ENCODE peak calls at places on chromosome 19, in four cellular contexts. E, V, B and H are unnamed samples.

GRCh38 chr19:42254083-42254849 is 662 bp downstream of the ERF start:
- DNase-seq in E (no peak), V (peak; percentile 74), B (peak; percentile 51), H (no peak)

GRCh38 chr19:33175156-33175782 is 18.9 kb upstream of the LRP3 start:
- DNase-seq in E (no peak), V (no peak), B (no peak), H (no peak)

GRCh38 chr19:50835785-50836542 is 2.6 kb upstream of the KLK15 start:
- DNase-seq in E (no peak), V (peak; percentile 67), B (peak; percentile 67), H (peak; percentile 3)

GRCh38 chr19:7733376-7733775 is 1.5 kb upstream of the CLEC4G start:
- DNase-seq in E (no peak), V (no peak), B (no peak), H (no peak)

GRCh38 chr19:13033819-13034611 is 38.7 kb downstream of the NFIX start:
- DNase-seq in E (no peak), V (peak; percentile 43), B (peak; percentile 68), H (no peak)

GRCh38 chr19:48530044-48530720 is 18.5 kb upstream of the LMTK3 start:
- DNase-seq in E (no peak), V (no peak), B (no peak), H (no peak)

GRCh38 chr19:33580026-33580644 is 41.6 kb upstream of the CHST8 start:
- DNase-seq in E (no peak), V (no peak), B (peak; percentile 19), H (no peak)

GRCh38 chr19:18589380-18590272 is 1.0 kb downstream of the REX1BD start:
- DNase-seq in E (no peak), V (peak; percentile 79), B (peak; percentile 72), H (peak; percentile 33)

GRCh38 chr19:49200238-49200862 is 42.8 kb downstream of the TRPM4 start:
- DNase-seq in E (no peak), V (no peak), B (no peak), H (no peak)

GRCh38 chr19:13008926-13009787 is 13.9 kb downstream of the NFIX start:
- DNase-seq in E (no peak), V (no peak), B (peak; percentile 51), H (no peak)

DNA sequence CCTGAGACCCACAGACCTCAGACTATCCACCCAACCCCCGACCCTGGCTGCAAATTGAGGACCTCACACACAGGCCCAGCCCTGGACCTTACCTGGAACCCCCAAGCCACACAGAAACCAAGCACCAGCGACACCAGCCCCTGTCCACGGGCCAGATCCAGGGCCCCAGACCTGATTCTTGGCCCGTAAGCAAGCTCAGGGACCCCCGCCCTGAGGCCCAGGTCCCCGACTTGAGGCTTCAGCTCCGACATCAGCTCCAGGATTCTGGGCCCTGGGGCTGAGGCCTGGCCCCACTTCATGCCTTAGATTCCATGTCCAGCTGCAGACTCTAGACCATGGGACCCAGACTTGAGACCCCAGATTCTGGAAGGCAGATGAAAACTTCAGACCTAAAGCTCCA is 6.3 kb downstream of the TTYH1 start:
- DNase-seq in E (no peak), V (no peak), B (no peak), H (no peak)
- H3K4me3 ChIP-seq in E (no peak overlapping the region), V (no peak overlapping the region), B (no peak overlapping the region), H (no peak overlapping the region)

GRCh38 chr19:9205506-9206113 is 13.8 kb downstream of the OR7D4 start:
- DNase-seq in E (no peak), V (peak; percentile 49), B (peak; percentile 53), H (peak; percentile 6)
- H3K4me3 ChIP-seq in E (peak overlapping the region; percentile 40), V (peak overlapping the region; percentile 77), B (peak overlapping the region; percentile 27), H (peak overlapping the region; percentile 28)

GRCh38 chr19:17155251-17155650 is 59.9 kb upstream of the USE1 start:
- DNase-seq in E (no peak), V (no peak), B (no peak), H (no peak)
- H3K4me3 ChIP-seq in E (no peak overlapping the region), V (no peak overlapping the region), B (no peak overlapping the region), H (no peak overlapping the region)

GRCh38 chr19:55079400-55080038 is 3.9 kb downstream of the EPS8L1 start:
- DNase-seq in E (no peak), V (no peak), B (no peak), H (no peak)

GRCh38 chr19:55078996-55079395 is 3.3 kb downstream of the EPS8L1 start:
- DNase-seq in E (no peak), V (no peak), B (no peak), H (no peak)

GRCh38 chr19:55080915-55081772 is 5.5 kb downstream of the EPS8L1 start:
- DNase-seq in E (no peak), V (peak; percentile 81), B (peak; percentile 51), H (no peak)

GRCh38 chr19:55081773-55082022 is 6.0 kb downstream of the EPS8L1 start:
- DNase-seq in E (no peak), V (no peak), B (no peak), H (no peak)

DNA sequence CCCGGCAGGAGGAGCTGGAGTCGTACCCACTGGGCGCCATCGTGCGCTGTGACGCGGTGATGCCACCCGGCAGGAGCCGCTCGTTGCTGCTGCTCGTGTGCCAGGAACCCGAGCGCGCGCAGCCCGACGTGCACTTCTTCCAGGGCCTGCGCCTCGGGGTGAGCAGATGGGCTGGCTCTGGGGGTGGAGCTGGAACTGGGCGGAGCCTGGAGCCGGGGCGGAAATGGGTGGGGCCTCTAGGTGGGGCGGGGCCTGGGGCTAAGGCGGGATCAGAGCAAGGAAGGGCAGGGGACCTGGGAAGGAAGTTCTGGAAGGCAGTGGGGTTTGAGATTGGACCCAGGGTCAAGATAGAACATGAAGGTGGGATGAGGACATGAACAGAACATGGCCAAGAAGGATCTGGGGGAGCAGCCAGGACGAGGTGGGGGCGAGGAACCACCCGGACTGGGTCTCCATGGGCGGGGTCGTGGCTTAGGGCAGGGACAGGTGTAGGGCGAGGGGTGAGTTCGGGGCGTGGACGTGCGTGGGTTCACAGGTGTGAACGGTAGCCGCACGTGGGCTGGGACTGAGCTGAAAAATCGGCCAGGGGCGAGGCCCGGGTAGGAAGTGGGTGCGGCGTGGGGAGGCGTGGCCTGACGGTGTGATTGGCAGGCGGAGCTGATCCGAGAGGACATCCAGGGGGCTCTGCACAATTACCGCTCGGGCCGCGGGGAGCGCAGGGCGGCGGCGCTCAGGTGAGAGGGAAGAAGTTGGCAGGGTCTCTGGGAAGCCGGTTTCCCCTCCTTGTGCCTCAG is 4.6 kb downstream of the EPS8L1 start:
- DNase-seq in E (no peak), V (peak; percentile 75), B (peak; percentile 58), H (no peak)
- H3K4me3 ChIP-seq in E (peak overlapping the region; percentile 51), V (no peak overlapping the region), B (peak overlapping the region; percentile 54), H (peak overlapping the region; percentile 60)

GRCh38 chr19:11797491-11797890 is 832 bp upstream of the ZNF491 start:
- DNase-seq in E (peak; percentile 21), V (peak; percentile 83), B (peak; percentile 82), H (peak; percentile 29)
- H3K4me3 ChIP-seq in E (no peak overlapping the region), V (peak overlapping the region; percentile 81), B (no peak overlapping the region), H (no peak overlapping the region)

DNA sequence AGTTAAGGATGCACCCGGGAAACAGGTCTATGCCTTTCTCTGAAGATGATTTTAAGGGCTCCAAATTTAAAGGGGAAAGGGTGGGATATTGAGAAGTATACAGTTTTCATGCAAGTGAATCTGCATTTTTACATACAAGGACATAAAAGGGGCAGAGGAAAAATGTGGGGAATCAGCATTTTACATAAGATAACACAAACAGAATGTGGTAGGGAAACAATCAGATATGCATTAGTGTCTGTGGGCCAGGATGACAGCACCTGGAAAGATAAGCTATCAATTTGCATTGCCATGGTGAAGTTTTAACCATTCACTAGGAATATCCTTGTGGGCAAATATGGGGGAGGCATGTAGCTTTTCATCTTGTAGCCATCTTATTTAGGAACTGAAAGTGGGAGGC is 24.1 kb downstream of the IGFL3 start:
- DNase-seq in E (no peak), V (no peak), B (no peak), H (no peak)
- H3K4me3 ChIP-seq in E (no peak overlapping the region), V (no peak overlapping the region), B (no peak overlapping the region), H (no peak overlapping the region)

GRCh38 chr19:38228005-38228377 is 4.0 kb upstream of the DPF1 start:
- DNase-seq in E (no peak), V (no peak), B (no peak), H (no peak)

GRCh38 chr19:38231918-38232317 is 7.9 kb upstream of the DPF1 start:
- DNase-seq in E (no peak), V (no peak), B (no peak), H (no peak)

GRCh38 chr19:38228491-38229439 is 4.7 kb upstream of the DPF1 start:
- DNase-seq in E (no peak), V (no peak), B (no peak), H (no peak)

GRCh38 chr19:38227272-38228004 is 3.4 kb upstream of the DPF1 start:
- DNase-seq in E (no peak), V (no peak), B (no peak), H (no peak)

GRCh38 chr19:38229585-38230073 is 5.6 kb upstream of the DPF1 start:
- DNase-seq in E (no peak), V (peak; percentile 83), B (peak; percentile 79), H (peak; percentile 70)
- H3K4me3 ChIP-seq in E (peak overlapping the region; percentile 62), V (no peak overlapping the region), B (no peak overlapping the region), H (peak overlapping the region; percentile 60)